ENCODE peak calls at places on chromosomes 4 and X, in eight cellular contexts. One of them, this sample, is unnamed.

GRCh38 chr4:183098723-183099536 is at the start of gene WWC2:
- DNase-seq in mammary epithelial cell: peak; percentile 91
- DNase-seq in EH: peak; percentile 94
- DNase-seq in SK-N-SH: peak; percentile 92
- DNase-seq in Calu3: peak; percentile 85
- DNase-seq in endothelial cell: peak; percentile 92
- DNase-seq in GM13976: peak; percentile 64
- DNase-seq in amygdala: peak; percentile 46
- DNase-seq in this sample: peak; percentile 96

GRCh38 chr4:3461515-3462291 is 1.4 kb upstream of the DOK7 start:
- DNase-seq in SK-N-SH: no peak
- DNase-seq in mammary epithelial cell: peak; percentile 76
- DNase-seq in amygdala: no peak
- DNase-seq in GM13976: no peak
- DNase-seq in EH: no peak
- DNase-seq in Calu3: peak; percentile 79
- DNase-seq in endothelial cell: no peak
- DNase-seq in this sample: no peak

GRCh38 chr4:91436556-91436955 is 867.2 kb upstream of the GRID2 start:
- DNase-seq in SK-N-SH: no peak
- DNase-seq in mammary epithelial cell: no peak
- DNase-seq in GM13976: no peak
- DNase-seq in amygdala: no peak
- DNase-seq in Calu3: no peak
- DNase-seq in EH: no peak
- DNase-seq in endothelial cell: no peak
- DNase-seq in this sample: no peak

GRCh38 chr4:168139336-168139735 is 47.0 kb downstream of the ANXA10 start:
- DNase-seq in Calu3: no peak
- DNase-seq in EH: peak; percentile 86
- DNase-seq in mammary epithelial cell: peak; percentile 45
- DNase-seq in endothelial cell: no peak
- DNase-seq in amygdala: no peak
- DNase-seq in GM13976: no peak
- DNase-seq in SK-N-SH: no peak
- DNase-seq in this sample: no peak

GRCh38 chrX:39688576-39689373 is 409.0 kb downstream of the BCOR start:
- DNase-seq in endothelial cell: peak; percentile 57
- DNase-seq in GM13976: peak; percentile 41
- DNase-seq in amygdala: no peak
- DNase-seq in Calu3: peak; percentile 56
- DNase-seq in mammary epithelial cell: peak; percentile 35
- DNase-seq in SK-N-SH: peak; percentile 89
- DNase-seq in EH: peak; percentile 56
- DNase-seq in this sample: peak; percentile 84

GRCh38 chr4:112731715-112732114 is 94.8 kb downstream of the LARP7 start:
- DNase-seq in Calu3: no peak
- DNase-seq in EH: no peak
- DNase-seq in mammary epithelial cell: no peak
- DNase-seq in GM13976: no peak
- DNase-seq in SK-N-SH: no peak
- DNase-seq in endothelial cell: no peak
- DNase-seq in amygdala: no peak
- DNase-seq in this sample: no peak

GRCh38 chr4:128757712-128758111 is 51.8 kb upstream of the JADE1 start:
- DNase-seq in endothelial cell: no peak
- DNase-seq in EH: peak; percentile 26
- DNase-seq in amygdala: no peak
- DNase-seq in Calu3: peak; percentile 1
- DNase-seq in mammary epithelial cell: no peak
- DNase-seq in SK-N-SH: no peak
- DNase-seq in GM13976: no peak
- DNase-seq in this sample: peak; percentile 55

GRCh38 chrX:108511721-108512120 is 72.1 kb downstream of the COL4A5 start:
- DNase-seq in GM13976: no peak
- DNase-seq in endothelial cell: no peak
- DNase-seq in SK-N-SH: no peak
- DNase-seq in amygdala: no peak
- DNase-seq in EH: peak; percentile 21
- DNase-seq in mammary epithelial cell: peak; percentile 51
- DNase-seq in Calu3: no peak
- DNase-seq in this sample: no peak

GRCh38 chr4:110305455-110305854 is 107.0 kb upstream of the ELOVL6 start:
- DNase-seq in EH: no peak
- DNase-seq in amygdala: no peak
- DNase-seq in Calu3: no peak
- DNase-seq in endothelial cell: no peak
- DNase-seq in SK-N-SH: peak; percentile 21
- DNase-seq in GM13976: no peak
- DNase-seq in mammary epithelial cell: no peak
- DNase-seq in this sample: no peak

GRCh38 chr4:3213101-3213416 is 35.9 kb upstream of the MSANTD1 start:
- DNase-seq in mammary epithelial cell: no peak
- DNase-seq in amygdala: no peak
- DNase-seq in Calu3: no peak
- DNase-seq in EH: no peak
- DNase-seq in GM13976: no peak
- DNase-seq in endothelial cell: no peak
- DNase-seq in SK-N-SH: no peak
- DNase-seq in this sample: no peak

GRCh38 chrX:133364201-133364600 is 51.1 kb downstream of the GPC4 start:
- DNase-seq in EH: no peak
- DNase-seq in amygdala: no peak
- DNase-seq in SK-N-SH: no peak
- DNase-seq in Calu3: no peak
- DNase-seq in mammary epithelial cell: no peak
- DNase-seq in GM13976: no peak
- DNase-seq in endothelial cell: no peak
- DNase-seq in this sample: no peak

GRCh38 chrX:39805825-39806224 is 291.9 kb downstream of the BCOR start:
- DNase-seq in mammary epithelial cell: no peak
- DNase-seq in EH: no peak
- DNase-seq in endothelial cell: no peak
- DNase-seq in amygdala: no peak
- DNase-seq in GM13976: no peak
- DNase-seq in SK-N-SH: no peak
- DNase-seq in Calu3: no peak
- DNase-seq in this sample: no peak

GRCh38 chr4:74258949-74259348 is 49.3 kb upstream of the EPGN start:
- DNase-seq in SK-N-SH: no peak
- DNase-seq in endothelial cell: no peak
- DNase-seq in Calu3: peak; percentile 30
- DNase-seq in amygdala: no peak
- DNase-seq in EH: peak; percentile 58
- DNase-seq in GM13976: no peak
- DNase-seq in mammary epithelial cell: no peak
- DNase-seq in this sample: no peak